ENCODE peak calls at places on chromosomes 6 and 20, in five cellular contexts. Y is activated T-helper 1 cell treated with anti-CD3 and anti-CD28 coated beads, Interleukin-12 subunit alpha, Interleukin-12 subunit beta, Interleukin-2, Interleukin-4 antibody, amounts not matched to agents 30 ng/mL and 10 ng/mL and 1 ng/mL, durations not matched to agents 14 hours and 24 hours and 36 hours; N is nephron progenitor cell; G is left colon; E is GM03348. M is an unnamed sample.

GRCh38 chr20:10481671-10482070 is 46.6 kb downstream of the SLX4IP start:
- DNase-seq in E (no peak), N (no peak), G (no peak), Y (no peak), M (no peak)

GRCh38 chr6:157116420-157116819 is 206.9 kb downstream of the TMEM242 start:
- DNase-seq in N (no peak), E (no peak), G (no peak), Y (no peak), M (no peak)

GRCh38 chr6:149423946-149424440 is 23.9 kb downstream of the SUMO4 start:
- DNase-seq in G (no peak), N (no peak), Y (no peak), E (no peak), M (no peak)

GRCh38 chr6:156555117-156555516 is 222.1 kb upstream of the ARID1B start:
- DNase-seq in E (no peak), N (no peak), G (no peak), Y (no peak), M (no peak)

GRCh38 chr6:40585218-40585617 is 1.9 kb downstream of the LRFN2 start:
- DNase-seq in Y (no peak), E (no peak), G (no peak), N (no peak), M (no peak)

GRCh38 chr6:111591370-111591900 is 14.2 kb downstream of the TRAF3IP2 start:
- DNase-seq in N (no peak), Y (no peak), E (peak), G (peak), M (peak)

GRCh38 chr20:50120935-50121693 is 8.2 kb upstream of the UBE2V1 start:
- DNase-seq in E (peak), Y (peak), G (peak), N (peak), M (peak)

GRCh38 chr20:57880155-57880648 is 170.4 kb upstream of the PMEPA1 start:
- DNase-seq in N (no peak), E (peak), Y (no peak), G (no peak), M (no peak)

GRCh38 chr20:54848984-54849538 is 373.7 kb downstream of the DOK5 start:
- DNase-seq in E (no peak), Y (no peak), N (no peak), G (no peak), M (no peak)

GRCh38 chr6:48429021-48429420 is 318.0 kb upstream of the PTCHD4 start:
- DNase-seq in G (no peak), N (no peak), E (no peak), Y (no peak), M (no peak)

GRCh38 chr6:42448906-42449659 is 2.6 kb downstream of the TRERF1 start:
- DNase-seq in G (no peak), Y (no peak), N (no peak), E (no peak), M (no peak)

GRCh38 chr6:56279346-56280080 is 32.1 kb upstream of the COL21A1 start:
- DNase-seq in G (no peak), N (no peak), E (no peak), Y (no peak), M (peak)

GRCh38 chr6:34051339-34051919 is 94.5 kb downstream of the GRM4 start:
- DNase-seq in Y (no peak), E (no peak), G (no peak), N (no peak), M (no peak)

GRCh38 chr6:158475344-158476302 is 84.3 kb upstream of the TMEM181 start:
- DNase-seq in E (peak), Y (no peak), N (no peak), G (peak), M (peak)

GRCh38 chr6:110625883-110626282 is 149.5 kb upstream of the SLC22A16 start:
- DNase-seq in N (no peak), G (no peak), E (peak), Y (no peak), M (no peak)

GRCh38 chr20:4961746-4962145 is 39.6 kb downstream of the SLC23A2 start:
- DNase-seq in E (no peak), Y (peak), N (no peak), G (no peak), M (peak)

GRCh38 chr20:1124416-1124815 is 6.0 kb downstream of the PSMF1 start:
- DNase-seq in E (no peak), N (no peak), G (no peak), Y (no peak), M (no peak)

GRCh38 chr6:21438237-21438985 is 155.1 kb upstream of the SOX4 start:
- DNase-seq in N (no peak), E (no peak), G (no peak), Y (peak), M (no peak)

GRCh38 chr6:21595265-21595950 is 1.9 kb downstream of the SOX4 start:
- DNase-seq in Y (no peak), N (peak), E (peak), G (peak), M (peak)

GRCh38 chr6:73062837-73063236 is 162.5 kb downstream of the KHDC1L start:
- DNase-seq in E (no peak), Y (no peak), G (no peak), N (no peak), M (no peak)

GRCh38 chr6:129475477-129476247 is 234.3 kb downstream of the ARHGAP18 start:
- DNase-seq in Y (no peak), G (no peak), E (no peak), N (no peak), M (no peak)

GRCh38 chr20:64219202-64219601 is 36.3 kb upstream of the PCMTD2 start:
- DNase-seq in Y (no peak), E (peak), G (no peak), N (no peak), M (no peak)

GRCh38 chr6:3363296-3364025 is 93.4 kb downstream of the SLC22A23 start:
- DNase-seq in Y (no peak), E (no peak), G (peak), N (no peak), M (no peak)

GRCh38 chr6:125110056-125110455 is 43.5 kb upstream of the TPD52L1 start:
- DNase-seq in N (no peak), G (no peak), E (no peak), Y (no peak), M (no peak)

GRCh38 chr6:140773276-140773675 is 1359.4 kb upstream of the GJE1 start:
- DNase-seq in E (no peak), N (no peak), G (no peak), Y (no peak), M (peak)

GRCh38 chr6:125986956-125987617 is 747 bp downstream of the TRMT11 start:
- DNase-seq in Y (no peak), G (no peak), N (no peak), E (no peak), M (no peak)

GRCh38 chr20:47296950-47297349 is 59.5 kb downstream of the ZMYND8 start:
- DNase-seq in G (no peak), N (no peak), Y (no peak), E (no peak), M (peak)

GRCh38 chr6:74991573-74992332 is 214.1 kb downstream of the COL12A1 start:
- DNase-seq in N (no peak), Y (no peak), E (peak), G (no peak), M (no peak)

GRCh38 chr6:20448828-20449227 is 47.1 kb downstream of the E2F3 start:
- DNase-seq in N (no peak), E (no peak), Y (no peak), G (no peak), M (no peak)

GRCh38 chr6:81909981-81910910 is 157.8 kb upstream of the TENT5A start:
- DNase-seq in N (no peak), Y (no peak), G (no peak), E (no peak), M (no peak)